ENCODE peak calls at places on chromosomes 3 and 15, in four cellular contexts. S is GM12878, B is HepG2, N is K562. A is an unnamed sample. For H3K4me1, the result is how much of the 10 kb centered on the place peaks cover.

GRCh38 chr3:115658032-115658336 is 34.7 kb downstream of the GAP43 start:
- DNase-seq in S (no peak), B (no peak), N (no peak), A (no peak)

GRCh38 chr15:51936119-51936478 is 35.5 kb downstream of the LEO1 start:
- DNase-seq in S (no peak), B (no peak), N (no peak), A (peak)

GRCh38 chr15:44034933-44035624 is 160.0 kb downstream of the FRMD5 start:
- DNase-seq in S (no peak), N (no peak), B (no peak), A (no peak)

GRCh38 chr15:67035886-67036285 is 29.5 kb upstream of the SMAD3 start:
- DNase-seq in N (no peak), B (no peak), S (no peak), A (no peak)

GRCh38 chr3:7682822-7683229 is 818.8 kb upstream of the LMCD1 start:
- DNase-seq in S (no peak), N (no peak), B (no peak), A (peak)

GRCh38 chr3:81778678-81779182 is 17.3 kb upstream of the GBE1 start:
- DNase-seq in B (no peak), S (peak), N (no peak), A (no peak)

GRCh38 chr3:177190701-177191100 is 6.6 kb downstream of the TBL1XR1 start:
- DNase-seq in N (no peak), B (no peak), S (no peak), A (no peak)

GRCh38 chr3:160020057-160020711 is 31.5 kb downstream of the IL12A start:
- DNase-seq in N (no peak), B (no peak), S (no peak), A (no peak)

GRCh38 chr3:72230774-72231379 is 445.9 kb upstream of the PROK2 start:
- DNase-seq in S (no peak), B (no peak), N (no peak), A (no peak)

GRCh38 chr3:17302774-17303173 is 418.0 kb downstream of the PLCL2 start:
- DNase-seq in S (no peak), B (no peak), N (no peak), A (no peak)

GRCh38 chr15:45910671-45911070 is 275.8 kb downstream of the SQOR start:
- DNase-seq in S (no peak), N (no peak), B (no peak), A (no peak)

GRCh38 chr15:38414351-38414750 is 39.6 kb upstream of the FAM98B start:
- DNase-seq in N (peak), S (no peak), B (peak), A (peak)

GRCh38 chr15:64828985-64829384 is 3.5 kb upstream of the PIF1 start:
- DNase-seq in N (no peak), S (no peak), B (no peak), A (no peak)

GRCh38 chr3:144282313-144282712 is 310.7 kb downstream of the DIPK2A start:
- DNase-seq in N (no peak), B (no peak), S (no peak), A (no peak)

GRCh38 chr3:115615001-115615447 is 8.3 kb upstream of the GAP43 start:
- DNase-seq in B (peak), S (no peak), N (no peak), A (peak)

GRCh38 chr15:76973362-76973743 is 21.6 kb upstream of the PSTPIP1 start:
- DNase-seq in S (no peak), N (peak), B (peak), A (peak)

GRCh38 chr15:52334491-52335160 is 39.0 kb upstream of the MYO5C start:
- DNase-seq in S (no peak), N (no peak), B (no peak), A (no peak)

GRCh38 chr3:59734061-59734460 is 684.2 kb upstream of the CFAP20DC start:
- DNase-seq in B (no peak), S (no peak), N (no peak), A (no peak)

GRCh38 chr3:52090131-52090548 is 33.8 kb upstream of the DUSP7 start:
- DNase-seq in B (no peak), S (no peak), N (no peak), A (no peak)

GRCh38 chr3:115931581-115931980 is 308.3 kb downstream of the GAP43 start:
- DNase-seq in B (no peak), S (no peak), N (no peak), A (no peak)

GRCh38 chr15:40430271-40430805 is 10.4 kb upstream of the BAHD1 start:
- DNase-seq in B (no peak), S (no peak), N (peak), A (peak)

GRCh38 chr3:57808961-57809608 is 53.0 kb downstream of the SLMAP start:
- DNase-seq in B (no peak), N (no peak), S (no peak), A (no peak)

GRCh38 chr3:51992017-51992682 is 3.5 kb downstream of the RPL29 start:
- DNase-seq in S (no peak), N (no peak), B (no peak), A (no peak)

GRCh38 chr3:146709969-146710368 is 104.8 kb upstream of the PLSCR5 start:
- DNase-seq in N (no peak), S (no peak), B (no peak), A (no peak)

GRCh38 chr3:194930439-194931204 is 244.9 kb downstream of the FAM43A start:
- DNase-seq in B (peak), N (no peak), S (no peak), A (peak)

GRCh38 chr3:192816274-192816853 is 89.0 kb upstream of the FGF12 start:
- DNase-seq in N (peak), S (no peak), B (peak), A (peak)

GRCh38 chr15:51751687-51752683 is 588 bp downstream of the TMOD2 start:
- DNase-seq in S (no peak), N (peak), B (no peak), A (peak)

GRCh38 chr15:22810735-22811338 is 24.4 kb downstream of the NIPA1 start:
- DNase-seq in B (no peak), N (no peak), S (no peak), A (no peak)

GRCh38 chr3:130854208-130854864 is 39.5 kb upstream of the ATP2C1 start:
- DNase-seq in B (no peak), N (no peak), S (peak), A (no peak)

GRCh38 chr15:25883860-25884259 is 20.7 kb upstream of the ATP10A start:
- DNase-seq in B (peak), N (no peak), S (no peak), A (no peak)

GRCh38 chr3:86973440-86973839 is 17.5 kb downstream of the VGLL3 start:
- DNase-seq in B (no peak), N (no peak), S (no peak), A (no peak)

GRCh38 chr15:57548325-57548724 is 43.4 kb upstream of the MYZAP start:
- DNase-seq in S (no peak), B (peak), N (no peak), A (no peak)
- TF ChIP-seq POLR2AphosphoS5 in S (no peak), B (no peak), N (no peak), A (no peak)

GRCh38 chr3:6250167-6250566 is 610.7 kb upstream of the GRM7 start:
- DNase-seq in S (no peak), N (no peak), B (no peak), A (no peak)

GRCh38 chr3:6249679-6250078 is 611.2 kb upstream of the GRM7 start:
- DNase-seq in B (no peak), N (no peak), S (no peak), A (no peak)

GRCh38 chr3:6255229-6255628 is 605.7 kb upstream of the GRM7 start:
- DNase-seq in S (no peak), B (no peak), N (no peak), A (no peak)

GRCh38 chr3:6254490-6254889 is 606.4 kb upstream of the GRM7 start:
- DNase-seq in N (no peak), B (no peak), S (no peak), A (no peak)

GRCh38 chr3:6251612-6252011 is 609.3 kb upstream of the GRM7 start:
- DNase-seq in N (no peak), B (no peak), S (no peak), A (no peak)
- H3K4me1 ChIP-seq in N (under half), B (under half), S (under half), A (under half)

DNA sequence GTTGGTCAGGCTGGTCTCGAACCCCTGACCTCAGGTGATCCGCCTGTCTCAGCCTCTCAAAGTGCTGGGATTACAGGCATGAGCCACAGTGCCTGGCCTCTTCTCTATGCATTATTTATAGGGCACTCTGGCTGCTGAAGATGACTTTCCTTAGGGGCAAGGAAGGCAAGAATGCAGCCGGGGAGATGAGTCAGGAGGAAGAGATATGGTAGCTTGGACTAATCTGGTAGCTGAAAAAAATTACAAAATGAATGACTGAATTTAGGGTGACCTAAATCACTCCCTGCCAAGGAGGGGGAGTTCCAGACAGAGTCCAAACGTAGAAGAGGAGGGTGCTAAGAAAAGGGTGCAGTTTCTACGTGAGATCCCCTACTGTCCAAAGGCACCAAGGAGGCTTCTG is 14.2 kb downstream of the RHCG start:
- DNase-seq in B (no peak), N (no peak), S (no peak), A (no peak)
- TF ChIP-seq JUNB in B (no peak), N (no peak), S (no peak), A (no peak)

GRCh38 chr3:37734886-37735285 is 126.8 kb upstream of the CTDSPL start:
- DNase-seq in N (no peak), B (no peak), S (no peak), A (no peak)
- TF ChIP-seq POLR2AphosphoS5 in N (no peak), B (no peak), S (no peak), A (no peak)